ENCODE peak calls at places on chromosome 6, in four cellular contexts. X is CD4-positive, alpha-beta T cell; P is fibroblast of pulmonary artery; T is GM12865. D is an unnamed sample.

GRCh38 chr6:138546733-138547185 is 47.5 kb upstream of the NHSL1 start:
- DNase-seq in X (no peak), P (peak; percentile 65), T (peak; percentile 26), D (no peak)

GRCh38 chr6:159110013-159110412 is 59.2 kb upstream of the FNDC1 start:
- DNase-seq in X (no peak), P (peak; percentile 54), T (peak; percentile 67), D (peak; percentile 38)

GRCh38 chr6:7906741-7907140 is 3.8 kb downstream of the TXNDC5 start:
- DNase-seq in X (no peak), P (no peak), T (no peak), D (no peak)

GRCh38 chr6:31272431-31272830 is 539 bp upstream of the HLA-C start:
- DNase-seq in X (no peak), P (peak; percentile 7), T (peak; percentile 28), D (no peak)

GRCh38 chr6:111685058-111685457 is 79.4 kb upstream of the TRAF3IP2 start:
- DNase-seq in X (no peak), P (no peak), T (no peak), D (no peak)

GRCh38 chr6:41457303-41457670 is 88.9 kb upstream of the FOXP4 start:
- DNase-seq in X (no peak), P (no peak), T (no peak), D (no peak)

GRCh38 chr6:46903175-46903574 is 18.6 kb downstream of the ADGRF5 start:
- DNase-seq in X (no peak), P (no peak), T (no peak), D (no peak)

GRCh38 chr6:128491041-128491642 is 29.3 kb downstream of the PTPRK start:
- DNase-seq in X (no peak), P (peak; percentile 57), T (no peak), D (no peak)

GRCh38 chr6:155224618-155225017 is 39.2 kb upstream of the CLDN20 start:
- DNase-seq in X (no peak), P (peak; percentile 13), T (no peak), D (no peak)

GRCh38 chr6:127204278-127204677 is 62.4 kb upstream of the RNF146 start:
- DNase-seq in X (no peak), P (no peak), T (no peak), D (no peak)

GRCh38 chr6:5300206-5300764 is 39.0 kb downstream of the FARS2 start:
- DNase-seq in X (no peak), P (no peak), T (no peak), D (no peak)

GRCh38 chr6:98323605-98324004 is 510.8 kb upstream of the POU3F2 start:
- DNase-seq in X (no peak), P (no peak), T (peak; percentile 12), D (no peak)

GRCh38 chr6:101208152-101208551 is 185.4 kb upstream of the GRIK2 start:
- DNase-seq in X (no peak), P (no peak), T (no peak), D (no peak)

GRCh38 chr6:159899994-159900745 is 9.4 kb downstream of the MAS1 start:
- DNase-seq in X (no peak), P (peak; percentile 65), T (no peak), D (no peak)

GRCh38 chr6:167832497-167833395 is 6.0 kb downstream of the AFDN start:
- DNase-seq in X (no peak), P (peak; percentile 40), T (peak; percentile 53), D (no peak)

GRCh38 chr6:13505345-13505734 is 17.9 kb upstream of the GFOD1 start:
- DNase-seq in X (no peak), P (no peak), T (no peak), D (no peak)

GRCh38 chr6:108961985-108962384 is 113.8 kb downstream of the ARMC2 start:
- DNase-seq in X (no peak), P (peak; percentile 90), T (no peak), D (no peak)

GRCh38 chr6:155314773-155315515 is 660 bp upstream of the TFB1M start:
- DNase-seq in X (no peak), P (peak; percentile 94), T (peak; percentile 93), D (no peak)

GRCh38 chr6:14674458-14674857 is 556.9 kb downstream of the CD83 start:
- DNase-seq in X (no peak), P (no peak), T (no peak), D (no peak)

GRCh38 chr6:42295181-42295580 is 77.5 kb upstream of the MRPS10 start:
- DNase-seq in X (no peak), P (no peak), T (no peak), D (no peak)

GRCh38 chr6:163461696-163462095 is 47.2 kb downstream of the QKI start:
- DNase-seq in X (no peak), P (no peak), T (peak; percentile 29), D (no peak)

GRCh38 chr6:81696505-81696904 is 56.0 kb downstream of the TENT5A start:
- DNase-seq in X (no peak), P (no peak), T (peak; percentile 44), D (no peak)

GRCh38 chr6:106064103-106064502 is 22.0 kb upstream of the PRDM1 start:
- DNase-seq in X (no peak), P (no peak), T (no peak), D (no peak)

GRCh38 chr6:162543221-162543620 is 184.3 kb downstream of the PRKN start:
- DNase-seq in X (no peak), P (no peak), T (no peak), D (no peak)

GRCh38 chr6:95091823-95092436 is 485.4 kb upstream of the MANEA start:
- DNase-seq in X (no peak), P (peak; percentile 72), T (peak; percentile 46), D (no peak)

GRCh38 chr6:38857815-38858214 is 142.7 kb downstream of the DNAH8 start:
- DNase-seq in X (no peak), P (no peak), T (no peak), D (no peak)

GRCh38 chr6:111922454-111923297 is 49.4 kb upstream of the FYN start:
- DNase-seq in X (no peak), P (peak; percentile 52), T (no peak), D (no peak)

GRCh38 chr6:163404825-163405265 is 9.7 kb upstream of the QKI start:
- DNase-seq in X (no peak), P (peak; percentile 89), T (no peak), D (no peak)

GRCh38 chr6:10633216-10633615 is 61.2 kb downstream of the C6orf52 start:
- DNase-seq in X (no peak), P (peak; percentile 14), T (peak; percentile 57), D (no peak)

GRCh38 chr6:13462380-13463326 is 24.7 kb downstream of the GFOD1 start:
- DNase-seq in X (no peak), P (no peak), T (no peak), D (no peak)

GRCh38 chr6:170057961-170058877 is 232.7 kb downstream of the DLL1 start:
- DNase-seq in X (no peak), P (no peak), T (no peak), D (no peak)

GRCh38 chr6:4776493-4776966 is 326 bp downstream of the CDYL start:
- DNase-seq in X (peak; percentile 11), P (no peak), T (no peak), D (peak; percentile 70)

DNA sequence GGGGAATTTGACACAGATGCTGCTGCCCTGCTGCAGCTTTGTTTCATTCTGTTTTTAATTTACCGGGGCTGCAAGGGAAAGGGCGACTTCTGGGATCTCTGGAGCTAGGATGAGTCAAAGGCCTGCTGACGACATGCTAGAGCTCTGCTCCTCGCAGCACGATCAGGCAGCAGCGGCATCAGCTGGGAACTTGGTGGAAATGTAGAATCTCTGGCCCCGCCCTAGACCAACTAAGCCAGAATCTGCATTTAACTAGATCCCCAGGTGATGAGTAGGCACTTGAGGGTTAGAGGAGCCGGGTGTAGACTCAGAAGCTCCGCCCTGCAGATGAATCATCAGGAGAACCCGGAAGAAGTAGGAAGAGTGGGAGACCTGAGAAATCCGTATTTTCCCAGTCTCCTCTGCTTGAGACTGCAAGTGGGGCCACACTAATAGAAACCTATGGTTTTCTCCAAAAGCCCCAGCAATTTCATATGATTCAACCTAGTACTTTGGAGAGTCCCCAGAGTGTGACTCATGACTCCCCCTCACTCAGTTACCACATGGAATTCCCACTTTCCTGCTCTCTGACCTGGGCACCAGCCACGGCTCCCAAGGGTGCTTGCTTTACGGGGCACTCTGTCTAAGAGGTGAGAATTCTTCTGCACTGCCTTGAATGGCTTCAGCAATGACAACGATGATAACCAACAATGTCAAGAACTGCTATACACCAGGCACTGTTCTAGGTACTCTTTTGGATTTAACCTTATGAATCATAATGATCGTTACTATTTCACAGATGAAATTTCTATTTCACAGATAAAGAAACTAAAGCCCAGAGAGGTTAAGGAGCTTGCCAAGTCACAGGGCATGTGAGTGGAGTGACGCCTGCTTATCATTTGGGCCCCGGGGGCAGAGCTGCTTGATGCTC is 18.1 kb downstream of the TUBB2B start:
- DNase-seq in X (no peak), P (peak; percentile 93), T (peak; percentile 91), D (no peak)
- TF ChIP-seq CTCF in X (no peak), P (peak; percentile 33), T (no peak), D (no peak)

GRCh38 chr6:26104457-26105108 is 17.4 kb downstream of the HFE start:
- DNase-seq in X (no peak), P (no peak), T (peak; percentile 72), D (no peak)
- TF ChIP-seq CTCF in X (no peak), P (no peak), T (no peak), D (no peak)

GRCh38 chr6:73577605-73578160 is 56.9 kb upstream of the EEF1A1 start:
- DNase-seq in X (no peak), P (peak; percentile 23), T (no peak), D (no peak)

GRCh38 chr6:73581293-73581692 is 60.5 kb upstream of the EEF1A1 start:
- DNase-seq in X (no peak), P (no peak), T (no peak), D (no peak)

GRCh38 chr6:73579389-73579788 is 58.6 kb upstream of the EEF1A1 start:
- DNase-seq in X (no peak), P (no peak), T (peak; percentile 26), D (no peak)

GRCh38 chr6:73579851-73580246 is 59.0 kb upstream of the EEF1A1 start:
- DNase-seq in X (no peak), P (peak; percentile 93), T (peak; percentile 55), D (no peak)

DNA sequence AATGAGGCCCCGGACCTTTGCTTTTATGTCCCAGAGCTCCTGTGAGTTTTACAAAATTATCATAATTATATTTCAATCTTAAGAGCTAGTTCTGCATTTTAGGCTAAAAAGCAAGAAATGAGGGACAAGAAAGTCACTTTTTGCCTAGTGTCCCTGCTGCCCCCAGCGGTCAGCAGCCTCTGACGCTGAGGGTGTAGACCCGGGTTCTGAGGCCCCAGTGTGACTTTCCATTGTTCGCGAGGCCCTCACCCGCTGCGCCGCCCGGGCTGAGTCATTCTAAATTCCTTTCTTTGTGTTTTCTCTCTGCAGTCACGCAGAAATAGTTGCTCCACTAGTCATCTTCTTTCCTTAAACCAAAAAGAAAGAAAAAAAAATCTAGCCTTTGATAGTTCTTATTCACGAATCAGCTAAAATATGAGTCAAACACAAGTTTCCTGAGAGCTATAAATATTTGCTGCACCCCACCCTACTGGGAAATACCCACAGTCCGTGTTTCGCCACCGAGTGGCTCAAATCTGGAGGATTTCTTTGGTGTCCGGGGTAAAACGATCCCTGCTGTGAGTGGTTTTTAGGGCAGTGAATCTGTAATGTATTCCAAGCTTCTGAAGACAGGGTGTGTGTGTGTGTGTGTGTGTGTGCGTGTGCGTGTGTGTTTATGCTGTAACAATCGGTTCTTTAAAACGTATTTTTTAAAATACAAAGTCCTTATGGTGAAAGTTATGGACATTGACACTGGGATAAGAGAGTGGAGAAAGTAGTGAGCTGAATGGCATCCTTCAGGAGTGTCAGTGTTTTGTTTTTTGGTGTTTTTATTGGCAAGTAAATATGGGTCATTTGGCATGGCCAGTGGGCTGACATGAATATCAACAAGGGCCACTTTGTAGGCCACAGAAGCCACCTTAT is 59.7 kb upstream of the EEF1A1 start:
- DNase-seq in X (peak; percentile 24), P (peak; percentile 98), T (peak; percentile 85), D (peak; percentile 62)
- TF ChIP-seq CTCF in X (no peak), P (peak; percentile 53), T (peak; percentile 46), D (peak; percentile 37)

GRCh38 chr6:125584468-125584939 is 164.9 kb upstream of the HEY2 start:
- DNase-seq in X (no peak), P (no peak), T (no peak), D (peak; percentile 35)
- TF ChIP-seq CTCF in X (no peak), P (no peak), T (no peak), D (no peak)

GRCh38 chr6:104789770-104790190 is 69.9 kb downstream of the HACE1 start:
- DNase-seq in X (no peak), P (peak; percentile 78), T (peak; percentile 51), D (no peak)
- TF ChIP-seq CTCF in X (peak; percentile 50), P (peak; percentile 45), T (peak; percentile 38), D (peak; percentile 32)

D was measured in nephron progenitor cell.